ENCODE peak calls at places on chromosomes 2 and 18, in four cellular contexts. F, S, Q and N are unnamed samples.

GRCh38 chr2:167157523-167157922 is 269.2 kb downstream of the XIRP2 start:
- DNase-seq in Q (no peak), S (no peak), F (no peak), N (no peak)

GRCh38 chr18:69469444-69469919 is 68.8 kb downstream of the DOK6 start:
- DNase-seq in F (peak), Q (no peak), S (no peak), N (no peak)

GRCh38 chr2:77579076-77579769 is 57.0 kb upstream of the LRRTM4 start:
- DNase-seq in F (no peak), Q (no peak), S (no peak), N (no peak)

GRCh38 chr2:155485141-155485842 is 786.8 kb downstream of the KCNJ3 start:
- DNase-seq in S (no peak), Q (no peak), F (no peak), N (no peak)

GRCh38 chr2:169139145-169139544 is 69.8 kb downstream of the DHRS9 start:
- DNase-seq in S (no peak), F (no peak), Q (no peak), N (no peak)

GRCh38 chr2:187550797-187551306 is 3.4 kb downstream of the TFPI start:
- DNase-seq in F (no peak), S (no peak), Q (peak), N (no peak)

GRCh38 chr2:230902180-230902899 is 22.7 kb downstream of the GPR55 start:
- DNase-seq in S (no peak), Q (no peak), F (peak), N (peak)

GRCh38 chr2:120786559-120786960 is 50.9 kb downstream of the GLI2 start:
- DNase-seq in Q (no peak), S (no peak), F (no peak), N (no peak)

GRCh38 chr2:13332060-13332459 is 615.3 kb downstream of the TRIB2 start:
- DNase-seq in S (no peak), F (no peak), Q (no peak), N (no peak)

GRCh38 chr2:64262068-64262467 is 117.8 kb upstream of the PELI1 start:
- DNase-seq in F (no peak), S (no peak), Q (peak), N (no peak)

GRCh38 chr2:3902131-3902530 is 198.8 kb downstream of the DCDC2C start:
- DNase-seq in F (no peak), Q (no peak), S (no peak), N (no peak)

GRCh38 chr2:47639469-47639868 is 143.5 kb upstream of the MSH6 start:
- DNase-seq in F (no peak), Q (no peak), S (no peak), N (no peak)

GRCh38 chr18:34929336-34929780 is 111.9 kb upstream of the MAPRE2 start:
- DNase-seq in Q (peak), F (peak), S (no peak), N (peak)

GRCh38 chr2:204842731-204843490 is 297.6 kb downstream of the PARD3B start:
- DNase-seq in F (no peak), S (peak), Q (peak), N (peak)

GRCh38 chr2:240820607-240821428 is 799 bp upstream of the KIF1A start:
- DNase-seq in Q (no peak), S (no peak), F (no peak), N (no peak)

GRCh38 chr2:205687018-205687956 is 5.0 kb downstream of the NRP2 start:
- DNase-seq in Q (no peak), S (no peak), F (no peak), N (no peak)

GRCh38 chr2:214765180-214765579 is 44.3 kb downstream of the BARD1 start:
- DNase-seq in F (no peak), S (no peak), Q (no peak), N (no peak)

GRCh38 chr2:232372231-232373208 is 6.0 kb upstream of the ALPP start:
- DNase-seq in Q (no peak), S (peak), F (no peak), N (peak)

GRCh38 chr2:10454505-10454904 is 6.4 kb upstream of the ODC1 start:
- DNase-seq in Q (no peak), S (no peak), F (no peak), N (no peak)

GRCh38 chr2:173716458-173717052 is 248.6 kb downstream of the SP3 start:
- DNase-seq in S (no peak), Q (no peak), F (no peak), N (no peak)

GRCh38 chr2:28639836-28640235 is 111.8 kb upstream of the PPP1CB start:
- DNase-seq in S (no peak), Q (no peak), F (no peak), N (no peak)

GRCh38 chr2:207240649-207241048 is 74.9 kb upstream of the KLF7 start:
- DNase-seq in S (no peak), F (no peak), Q (no peak), N (no peak)

GRCh38 chr18:44627245-44627644 is 53.4 kb upstream of the SETBP1 start:
- DNase-seq in S (no peak), Q (peak), F (no peak), N (no peak)

GRCh38 chr2:36753706-36754221 is 57.3 kb downstream of the VIT start:
- DNase-seq in Q (peak), F (no peak), S (no peak), N (peak)

GRCh38 chr18:43961713-43962112 is 684.4 kb upstream of the SYT4 start:
- DNase-seq in F (no peak), Q (no peak), S (no peak), N (no peak)

GRCh38 chr2:89831686-89832498 is 1140.4 kb downstream of the RPIA start:
- DNase-seq in F (no peak), Q (peak), S (no peak), N (no peak)

GRCh38 chr2:213151437-213152064 is at the start of gene IKZF2:
- DNase-seq in S (peak), F (peak), Q (peak), N (peak)
- TF ChIP-seq POLR2A in S (peak), F (no peak), Q (no peak), N (peak)

GRCh38 chr2:218860950-218861381 is 1.4 kb downstream of the WNT6 start:
- DNase-seq in S (peak), F (peak), Q (peak), N (no peak)
- TF ChIP-seq POLR2A in S (no peak), F (no peak), Q (no peak), N (no peak)

GRCh38 chr2:42927334-42928160 is 135.2 kb upstream of the HAAO start:
- DNase-seq in S (no peak), F (no peak), Q (peak), N (no peak)
- TF ChIP-seq POLR2A in S (no peak), F (no peak), Q (no peak), N (no peak)

GRCh38 chr2:238722181-238722580 is 125.7 kb upstream of the TWIST2 start:
- DNase-seq in Q (no peak), F (no peak), S (no peak), N (no peak)

GRCh38 chr2:238720232-238720672 is 127.6 kb upstream of the TWIST2 start:
- DNase-seq in Q (peak), S (peak), F (peak), N (peak)

GRCh38 chr2:238716585-238716984 is 131.3 kb upstream of the TWIST2 start:
- DNase-seq in F (no peak), S (no peak), Q (no peak), N (no peak)

GRCh38 chr2:238717084-238717483 is 130.8 kb upstream of the TWIST2 start:
- DNase-seq in F (no peak), Q (no peak), S (no peak), N (no peak)

DNA sequence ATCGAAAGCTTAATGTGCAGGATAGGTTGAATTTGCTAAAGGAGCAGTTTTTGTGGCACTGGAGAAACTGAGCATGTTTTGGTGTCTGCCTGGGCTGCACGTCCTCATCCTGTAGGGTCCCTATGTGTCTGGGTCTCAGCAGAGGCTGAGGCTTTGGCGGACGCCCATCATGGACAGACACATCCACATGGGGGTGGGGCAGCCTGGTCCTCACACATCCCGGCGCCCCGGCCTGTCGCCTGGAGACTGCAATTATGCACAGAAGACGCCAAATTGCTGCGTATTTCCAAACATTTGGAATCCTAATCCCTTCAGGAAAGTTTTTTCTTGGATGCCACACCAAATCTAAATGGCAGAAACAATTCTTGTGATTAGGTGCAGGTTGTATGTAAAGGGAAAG is 128.2 kb upstream of the TWIST2 start:
- DNase-seq in F (no peak), S (no peak), Q (no peak), N (no peak)
- TF ChIP-seq POLR2A in F (no peak), S (no peak), Q (no peak), N (no peak)